ENCODE peak calls at places on chromosomes 11 and 22, in ten cellular contexts. E, H, A, Z, P, F, V, U, O and X are unnamed samples.

GRCh38 chr11:130644187-130644586 is 195.7 kb downstream of the ADAMTS15 start:
- DNase-seq in U (no peak), O (no peak), H (no peak), Z (no peak), V (no peak), A (no peak), F (peak), E (no peak), P (no peak), X (no peak)

GRCh38 chr11:75491465-75491864 is 34.3 kb downstream of the GDPD5 start:
- DNase-seq in U (no peak), F (no peak), H (no peak), E (no peak), A (no peak), P (no peak), V (no peak), Z (no peak), O (no peak), X (no peak)

GRCh38 chr11:19679952-19680823 is 32.4 kb upstream of the NAV2 start:
- DNase-seq in H (no peak), U (peak), A (no peak), E (peak), Z (peak), F (peak), V (peak), O (peak), P (no peak), X (no peak)

GRCh38 chr22:24145446-24146189 is 35.7 kb upstream of the SUSD2 start:
- DNase-seq in H (no peak), A (no peak), O (no peak), Z (no peak), U (peak), P (no peak), E (no peak), F (no peak), V (no peak), X (no peak)

GRCh38 chr11:118610220-118610772 is 2.9 kb downstream of the PHLDB1 start:
- DNase-seq in P (no peak), F (no peak), E (no peak), A (peak), Z (no peak), U (no peak), V (no peak), O (no peak), H (no peak), X (no peak)

GRCh38 chr22:27784099-27784446 is 17.5 kb downstream of the MN1 start:
- DNase-seq in O (no peak), V (no peak), F (no peak), H (no peak), Z (no peak), A (no peak), U (no peak), P (no peak), E (no peak), X (no peak)

GRCh38 chr22:36331306-36331911 is 56.4 kb downstream of the MYH9 start:
- DNase-seq in F (peak), U (peak), V (peak), A (peak), E (peak), P (peak), Z (peak), O (peak), H (peak), X (peak)

GRCh38 chr11:14254533-14255530 is 104.2 kb downstream of the RRAS2 start:
- DNase-seq in E (no peak), P (no peak), O (no peak), F (peak), Z (no peak), U (no peak), V (no peak), A (no peak), H (no peak), X (no peak)

GRCh38 chr22:41863472-41863871 is 30.6 kb downstream of the SREBF2 start:
- DNase-seq in E (no peak), F (peak), Z (no peak), O (no peak), H (no peak), A (no peak), P (no peak), U (no peak), V (no peak), X (no peak)

GRCh38 chr11:79514269-79514668 is 73.4 kb upstream of the TENM4 start:
- DNase-seq in E (no peak), O (no peak), H (no peak), Z (no peak), V (no peak), U (no peak), A (no peak), F (no peak), P (no peak), X (no peak)

GRCh38 chr11:116219171-116219635 is 553.6 kb downstream of the BUD13 start:
- DNase-seq in E (no peak), A (no peak), O (no peak), V (no peak), Z (no peak), U (no peak), P (no peak), F (no peak), H (no peak), X (no peak)

GRCh38 chr11:74418509-74418895 is 20.3 kb upstream of the PGM2L1 start:
- DNase-seq in V (peak), H (no peak), F (peak), Z (no peak), A (no peak), P (no peak), E (no peak), U (no peak), O (no peak), X (no peak)

GRCh38 chr11:128406365-128406706 is 181.0 kb downstream of the ETS1 start:
- DNase-seq in V (peak), E (no peak), F (no peak), Z (no peak), H (no peak), O (no peak), P (no peak), A (no peak), U (no peak), X (no peak)

GRCh38 chr22:39900306-39901227 is at the start of gene GRAP2:
- DNase-seq in P (peak), U (no peak), A (peak), F (no peak), E (no peak), H (no peak), Z (no peak), O (no peak), V (no peak), X (peak)

GRCh38 chr22:47112994-47113879 is 350.8 kb downstream of the TBC1D22A start:
- DNase-seq in O (no peak), P (no peak), A (no peak), E (no peak), Z (no peak), V (no peak), H (no peak), U (no peak), F (no peak), X (no peak)

GRCh38 chr11:8829556-8829955 is 81.4 kb upstream of the AKIP1 start:
- DNase-seq in E (no peak), U (no peak), Z (no peak), H (no peak), V (no peak), A (no peak), P (no peak), O (no peak), F (no peak), X (no peak)

GRCh38 chr11:119779195-119780071 is 50.4 kb upstream of the NECTIN1 start:
- DNase-seq in Z (peak), H (no peak), P (no peak), U (no peak), V (no peak), F (no peak), O (no peak), A (no peak), E (no peak), X (no peak)

GRCh38 chr11:119778391-119779194 is 49.6 kb upstream of the NECTIN1 start:
- DNase-seq in V (no peak), O (no peak), U (no peak), F (no peak), A (no peak), H (no peak), P (no peak), E (no peak), Z (no peak), X (no peak)

GRCh38 chr11:119782021-119782420 is 53.0 kb upstream of the NECTIN1 start:
- DNase-seq in F (peak), A (no peak), U (no peak), Z (peak), P (no peak), O (no peak), V (no peak), H (no peak), E (no peak), X (no peak)

GRCh38 chr11:119782673-119783072 is 53.7 kb upstream of the NECTIN1 start:
- DNase-seq in A (no peak), H (no peak), V (no peak), O (no peak), Z (peak), P (peak), E (no peak), U (no peak), F (peak), X (peak)

GRCh38 chr11:119780264-119780953 is 51.4 kb upstream of the NECTIN1 start:
- DNase-seq in Z (peak), O (no peak), H (no peak), V (no peak), U (no peak), E (no peak), F (no peak), A (no peak), P (no peak), X (no peak)
- TF ChIP-seq CTCF in Z (no peak), O (no peak), H (no peak), V (no peak), U (no peak), E (no peak), F (no peak), A (no peak), P (no peak), X (no peak)

GRCh38 chr11:34183840-34184358 is 78.5 kb downstream of the NAT10 start:
- DNase-seq in O (no peak), H (no peak), P (no peak), U (no peak), V (no peak), E (no peak), Z (no peak), A (no peak), F (no peak), X (no peak)
- TF ChIP-seq CTCF in O (no peak), H (no peak), P (no peak), U (no peak), V (no peak), E (no peak), Z (no peak), A (no peak), F (no peak), X (no peak)

GRCh38 chr22:20604776-20605221 is 97.4 kb downstream of the MED15 start:
- DNase-seq in P (no peak), V (no peak), U (no peak), F (no peak), A (no peak), O (no peak), E (no peak), H (no peak), Z (no peak), X (no peak)

GRCh38 chr22:20607157-20607907 is 99.9 kb downstream of the MED15 start:
- DNase-seq in A (no peak), P (no peak), E (no peak), V (no peak), U (no peak), H (no peak), O (no peak), Z (peak), F (no peak), X (no peak)

GRCh38 chr22:20606784-20607128 is 99.3 kb downstream of the MED15 start:
- DNase-seq in A (no peak), O (no peak), Z (no peak), P (no peak), H (no peak), V (no peak), U (no peak), F (no peak), E (no peak), X (no peak)

GRCh38 chr22:20605328-20605727 is 97.9 kb downstream of the MED15 start:
- DNase-seq in Z (peak), E (no peak), U (no peak), O (no peak), P (no peak), A (no peak), H (no peak), V (no peak), F (no peak), X (no peak)

DNA sequence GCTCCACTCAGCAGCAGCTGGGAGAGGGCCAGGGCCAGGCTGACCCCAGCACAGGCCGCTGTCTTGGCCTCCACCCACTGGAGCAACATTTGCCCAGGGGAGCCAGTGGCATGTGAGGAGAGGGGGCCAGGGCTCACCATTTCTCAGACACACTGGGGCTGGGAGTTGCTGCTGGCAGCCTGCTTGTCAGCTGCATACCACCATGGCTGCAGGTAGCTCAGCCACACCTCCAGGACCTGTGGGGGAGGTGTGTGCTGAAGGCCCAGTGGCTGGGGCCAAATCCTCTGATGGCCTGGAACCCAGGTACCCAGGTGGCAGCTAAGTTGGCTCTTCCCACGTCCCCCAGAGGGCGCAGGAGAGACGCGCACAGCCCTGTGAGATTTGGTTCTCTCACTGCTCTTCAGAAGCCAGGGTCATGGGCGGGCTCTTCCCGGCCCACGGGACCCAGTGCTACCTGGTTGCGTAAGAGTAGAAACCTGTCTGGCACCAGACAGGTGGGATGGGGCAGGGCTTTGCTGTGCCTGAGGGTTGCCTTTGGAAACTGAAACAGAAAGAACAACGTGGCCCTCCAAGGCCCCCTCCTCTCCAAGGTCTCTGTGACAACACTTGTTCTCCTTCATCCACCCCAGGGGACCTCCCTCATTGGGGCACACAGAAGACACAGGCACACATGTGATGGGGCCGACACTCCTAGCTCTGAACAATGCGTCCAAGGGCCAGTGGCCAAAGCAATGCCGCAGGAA is 98.8 kb downstream of the MED15 start:
- DNase-seq in H (no peak), E (no peak), F (peak), Z (peak), O (peak), P (peak), A (peak), U (no peak), V (peak), X (peak)
- TF ChIP-seq CTCF in H (peak), E (peak), F (peak), Z (peak), O (peak), P (peak), A (peak), U (no peak), V (peak), X (peak)

GRCh38 chr22:35258144-35258988 is 1.1 kb downstream of the HMGXB4 start:
- DNase-seq in V (no peak), Z (no peak), P (no peak), E (no peak), O (no peak), A (peak), U (no peak), H (no peak), F (peak), X (no peak)

GRCh38 chr22:35253946-35254345 is 3.3 kb upstream of the HMGXB4 start:
- DNase-seq in F (no peak), P (no peak), Z (no peak), A (no peak), H (no peak), E (no peak), U (no peak), V (no peak), O (no peak), X (no peak)

GRCh38 chr22:35257002-35257320 is 332 bp upstream of the HMGXB4 start:
- DNase-seq in O (no peak), E (no peak), U (no peak), Z (no peak), H (no peak), V (no peak), F (no peak), A (no peak), P (no peak), X (peak)

DNA sequence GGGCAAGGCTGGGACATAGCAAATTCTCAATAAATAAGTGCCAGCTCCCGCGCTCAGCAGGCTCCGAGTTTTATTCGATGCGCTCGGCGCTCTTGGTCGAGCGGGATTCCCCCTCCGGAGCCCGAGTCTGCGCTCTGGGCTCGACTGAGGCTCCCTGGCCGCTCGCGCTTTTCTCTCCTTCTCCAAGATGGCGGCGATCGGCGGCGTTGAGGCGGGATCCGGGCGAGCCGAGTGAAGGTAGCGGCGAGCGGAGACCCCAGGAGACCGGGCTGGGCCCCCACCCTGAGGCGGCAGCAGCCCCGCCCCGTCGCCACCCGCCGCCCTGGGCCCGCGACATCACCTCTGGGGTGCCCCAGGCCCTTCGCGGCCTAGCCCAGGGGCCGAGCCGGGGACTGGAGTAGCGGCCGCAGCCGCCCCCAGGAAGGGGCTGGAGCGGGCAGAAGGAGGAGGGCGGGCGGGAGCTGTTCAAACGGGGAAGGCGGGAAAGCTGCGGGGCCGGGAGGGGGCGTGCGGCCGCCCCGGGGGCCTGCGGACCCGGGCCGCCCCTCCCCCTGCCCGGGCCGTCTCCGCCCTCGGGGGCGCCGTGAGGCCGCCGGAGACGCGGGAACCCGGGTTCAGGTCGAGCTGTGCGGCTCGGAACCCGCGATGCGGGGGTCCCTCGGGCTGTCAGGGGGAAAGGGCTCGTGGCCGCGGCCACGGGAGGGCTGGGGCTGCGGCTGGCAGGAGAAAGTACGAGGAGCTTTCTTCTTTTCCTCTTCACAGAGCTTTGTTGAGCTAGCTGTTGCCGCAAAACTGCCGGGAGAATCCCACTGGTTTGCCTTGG is at the start of gene HMGXB4:
- DNase-seq in U (peak), V (peak), F (peak), O (peak), H (peak), P (peak), A (peak), Z (peak), E (peak), X (peak)
- TF ChIP-seq CTCF in U (no peak), V (peak), F (no peak), O (no peak), H (peak), P (no peak), A (no peak), Z (no peak), E (no peak), X (peak)

DNA sequence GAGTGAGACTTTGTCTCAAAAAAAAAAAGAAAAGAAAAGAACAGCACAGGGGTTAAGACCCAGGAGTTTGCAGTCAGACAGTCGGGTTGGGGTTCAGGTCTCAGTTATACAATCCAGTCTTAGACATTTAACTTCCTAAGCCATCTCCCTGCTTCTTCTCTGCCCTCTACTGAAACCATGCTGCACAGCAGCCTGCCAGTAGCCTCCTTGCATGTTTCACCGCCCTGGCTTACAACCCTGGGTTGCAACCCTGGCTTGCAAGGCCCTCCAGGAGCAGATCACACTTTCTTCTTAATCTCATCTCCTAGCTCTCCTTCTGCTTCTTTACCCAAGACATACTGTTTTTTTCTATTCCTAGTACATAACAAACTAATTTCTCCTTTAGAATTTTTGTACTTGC is 5.9 kb upstream of the B3GAT3 start:
- DNase-seq in P (no peak), O (no peak), F (no peak), A (peak), U (no peak), E (no peak), Z (no peak), H (no peak), V (no peak), X (no peak)
- TF ChIP-seq CTCF in P (no peak), O (no peak), F (peak), A (no peak), U (no peak), E (no peak), Z (no peak), H (no peak), V (no peak), X (no peak)

GRCh38 chr11:117316197-117316961 is at the start of gene BACE1:
- DNase-seq in U (peak), A (peak), Z (peak), O (peak), P (no peak), F (peak), V (peak), H (no peak), E (peak), X (peak)
- TF ChIP-seq CTCF in U (no peak), A (no peak), Z (peak), O (peak), P (no peak), F (peak), V (peak), H (peak), E (peak), X (no peak)